ENCODE peak calls at places on chromosomes 16 and 17, in five cellular contexts. One of them, this sample, is unnamed.

GRCh38 chr16:84553873-84554399 is 49.5 kb upstream of the MEAK7 start:
- DNase-seq in H1: no peak
- DNase-seq in transverse colon: no peak
- DNase-seq in HepG2: no peak
- DNase-seq in HCT116: no peak
- DNase-seq in this sample: no peak

GRCh38 chr17:40903129-40903847 is 18.2 kb upstream of the KRT20 start:
- DNase-seq in H1: no peak
- DNase-seq in transverse colon: peak; percentile 69
- DNase-seq in HepG2: peak; percentile 82
- DNase-seq in HCT116: peak; percentile 90
- DNase-seq in this sample: peak; percentile 51

GRCh38 chr17:42301022-42301421 is 12.7 kb downstream of the STAT5A start:
- DNase-seq in H1: no peak
- DNase-seq in transverse colon: no peak
- DNase-seq in HepG2: no peak
- DNase-seq in HCT116: no peak
- DNase-seq in this sample: no peak

GRCh38 chr16:4891886-4892216 is 44.6 kb downstream of the UBN1 start:
- DNase-seq in H1: no peak
- DNase-seq in transverse colon: no peak
- DNase-seq in HepG2: no peak
- DNase-seq in HCT116: no peak
- DNase-seq in this sample: no peak

GRCh38 chr16:28189237-28189636 is 22.5 kb downstream of the XPO6 start:
- DNase-seq in H1: no peak
- DNase-seq in transverse colon: no peak
- DNase-seq in HepG2: no peak
- DNase-seq in HCT116: no peak
- DNase-seq in this sample: peak; percentile 33

GRCh38 chr17:64291268-64291851 is 28.3 kb upstream of the TEX2 start:
- DNase-seq in H1: no peak
- DNase-seq in transverse colon: no peak
- DNase-seq in HepG2: peak; percentile 63
- DNase-seq in HCT116: no peak
- DNase-seq in this sample: no peak

GRCh38 chr16:54750249-54750648 is 180.4 kb upstream of the IRX5 start:
- DNase-seq in H1: no peak
- DNase-seq in transverse colon: no peak
- DNase-seq in HepG2: no peak
- DNase-seq in HCT116: no peak
- DNase-seq in this sample: no peak

GRCh38 chr17:69762766-69763165 is 312.3 kb upstream of the KCNJ16 start:
- DNase-seq in H1: no peak
- DNase-seq in transverse colon: no peak
- DNase-seq in HepG2: no peak
- DNase-seq in HCT116: no peak
- DNase-seq in this sample: no peak

GRCh38 chr17:67679721-67680120 is 38.0 kb upstream of the NOL11 start:
- DNase-seq in H1: no peak
- DNase-seq in transverse colon: no peak
- DNase-seq in HepG2: no peak
- DNase-seq in HCT116: no peak
- DNase-seq in this sample: no peak

GRCh38 chr16:50948268-50948667 is 202.8 kb downstream of the SALL1 start:
- DNase-seq in H1: no peak
- DNase-seq in transverse colon: no peak
- DNase-seq in HepG2: no peak
- DNase-seq in HCT116: no peak
- DNase-seq in this sample: no peak

GRCh38 chr16:30003670-30004423 is 7.0 kb downstream of the DOC2A start:
- DNase-seq in H1: no peak
- DNase-seq in transverse colon: no peak
- DNase-seq in HepG2: no peak
- DNase-seq in HCT116: no peak
- DNase-seq in this sample: no peak

GRCh38 chr17:76124582-76125390 is 16.3 kb downstream of the FOXJ1 start:
- DNase-seq in H1: peak; percentile 75
- DNase-seq in transverse colon: no peak
- DNase-seq in HepG2: no peak
- DNase-seq in HCT116: no peak
- DNase-seq in this sample: no peak

GRCh38 chr16:10608687-10609409 is 28.4 kb upstream of the EMP2 start:
- DNase-seq in H1: no peak
- DNase-seq in transverse colon: no peak
- DNase-seq in HepG2: no peak
- DNase-seq in HCT116: no peak
- DNase-seq in this sample: no peak

GRCh38 chr16:15980329-15980728 is 30.9 kb downstream of the ABCC1 start:
- DNase-seq in H1: no peak
- DNase-seq in transverse colon: no peak
- DNase-seq in HepG2: no peak
- DNase-seq in HCT116: no peak
- DNase-seq in this sample: no peak

GRCh38 chr17:49015924-49016774 is 19.0 kb downstream of the IGF2BP1 start:
- DNase-seq in H1: peak; percentile 35
- DNase-seq in transverse colon: no peak
- DNase-seq in HepG2: no peak
- DNase-seq in HCT116: no peak
- DNase-seq in this sample: no peak

GRCh38 chr16:88768041-88768876 is 16.8 kb downstream of the PIEZO1 start:
- DNase-seq in H1: no peak
- DNase-seq in transverse colon: peak; percentile 60
- DNase-seq in HepG2: no peak
- DNase-seq in HCT116: no peak
- DNase-seq in this sample: no peak

GRCh38 chr17:5640726-5641125 is 56.4 kb upstream of the NLRP1 start:
- DNase-seq in H1: no peak
- DNase-seq in transverse colon: no peak
- DNase-seq in HepG2: no peak
- DNase-seq in HCT116: no peak
- DNase-seq in this sample: no peak

GRCh38 chr16:54459509-54460235 is 173.1 kb upstream of the IRX3 start:
- DNase-seq in H1: no peak
- DNase-seq in transverse colon: no peak
- DNase-seq in HepG2: no peak
- DNase-seq in HCT116: no peak
- DNase-seq in this sample: no peak

GRCh38 chr17:81387235-81388060 is 7.8 kb upstream of the BAHCC1 start:
- DNase-seq in H1: no peak
- DNase-seq in transverse colon: peak; percentile 76
- DNase-seq in HepG2: no peak
- DNase-seq in HCT116: no peak
- DNase-seq in this sample: no peak

GRCh38 chr16:2675714-2676113 is 6.6 kb upstream of the KCTD5 start:
- DNase-seq in H1: no peak
- DNase-seq in transverse colon: no peak
- DNase-seq in HepG2: no peak
- DNase-seq in HCT116: peak; percentile 68
- DNase-seq in this sample: no peak

DNA sequence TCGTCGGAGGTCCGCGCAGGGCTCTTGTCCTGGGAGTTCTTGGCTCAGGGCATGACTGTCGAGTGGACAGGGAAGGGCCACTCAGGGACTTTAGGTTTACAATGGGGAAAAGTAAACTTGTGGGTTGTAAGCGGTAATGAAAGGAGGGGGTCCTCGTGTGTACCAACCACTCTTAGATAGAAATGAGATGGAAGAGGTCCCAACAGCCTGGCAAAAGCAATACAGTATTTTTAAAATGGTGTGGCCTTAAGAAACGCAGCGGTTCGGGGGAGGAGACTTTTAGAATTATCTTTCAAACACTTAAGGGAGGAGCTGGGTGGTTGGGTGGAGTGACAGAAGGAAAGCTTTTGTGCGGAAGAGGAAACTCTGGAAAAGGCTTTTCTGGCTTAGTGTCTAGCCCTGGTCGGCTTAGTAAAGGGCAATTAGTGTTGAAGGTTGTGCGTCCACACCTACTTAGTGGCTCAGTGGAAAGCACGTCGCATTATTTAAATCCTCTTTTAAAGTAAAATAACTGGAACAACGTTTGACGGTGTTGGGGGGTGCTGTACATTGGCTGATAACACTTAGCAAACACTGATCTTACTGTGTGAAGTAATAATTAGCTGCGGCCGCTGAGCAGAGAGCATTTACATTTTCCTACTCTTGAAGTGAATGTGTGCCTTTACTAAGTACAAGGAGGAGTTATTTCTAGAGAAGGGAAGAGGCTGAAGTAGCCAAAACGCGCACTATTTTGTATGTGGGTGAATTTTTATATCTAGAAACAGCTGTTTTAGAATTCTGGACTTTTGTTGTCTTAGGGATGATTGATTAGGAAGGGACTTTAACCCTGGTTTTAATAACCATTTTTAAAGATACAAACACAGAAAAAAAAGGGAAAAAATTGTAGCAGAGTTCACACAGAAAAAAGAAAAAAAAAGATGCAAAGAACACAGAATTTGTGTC is 1.0 kb downstream of the WSB1 start:
- DNase-seq in H1: no peak
- DNase-seq in transverse colon: peak; percentile 76
- DNase-seq in HepG2: peak; percentile 31
- DNase-seq in HCT116: peak; percentile 24
- DNase-seq in this sample: peak; percentile 49
- TF ChIP-seq POLR2A in H1: no peak
- TF ChIP-seq POLR2A in transverse colon: peak; percentile 82
- TF ChIP-seq POLR2A in HepG2: no peak
- TF ChIP-seq POLR2A in HCT116: no peak
- TF ChIP-seq POLR2A in this sample: no peak

DNA sequence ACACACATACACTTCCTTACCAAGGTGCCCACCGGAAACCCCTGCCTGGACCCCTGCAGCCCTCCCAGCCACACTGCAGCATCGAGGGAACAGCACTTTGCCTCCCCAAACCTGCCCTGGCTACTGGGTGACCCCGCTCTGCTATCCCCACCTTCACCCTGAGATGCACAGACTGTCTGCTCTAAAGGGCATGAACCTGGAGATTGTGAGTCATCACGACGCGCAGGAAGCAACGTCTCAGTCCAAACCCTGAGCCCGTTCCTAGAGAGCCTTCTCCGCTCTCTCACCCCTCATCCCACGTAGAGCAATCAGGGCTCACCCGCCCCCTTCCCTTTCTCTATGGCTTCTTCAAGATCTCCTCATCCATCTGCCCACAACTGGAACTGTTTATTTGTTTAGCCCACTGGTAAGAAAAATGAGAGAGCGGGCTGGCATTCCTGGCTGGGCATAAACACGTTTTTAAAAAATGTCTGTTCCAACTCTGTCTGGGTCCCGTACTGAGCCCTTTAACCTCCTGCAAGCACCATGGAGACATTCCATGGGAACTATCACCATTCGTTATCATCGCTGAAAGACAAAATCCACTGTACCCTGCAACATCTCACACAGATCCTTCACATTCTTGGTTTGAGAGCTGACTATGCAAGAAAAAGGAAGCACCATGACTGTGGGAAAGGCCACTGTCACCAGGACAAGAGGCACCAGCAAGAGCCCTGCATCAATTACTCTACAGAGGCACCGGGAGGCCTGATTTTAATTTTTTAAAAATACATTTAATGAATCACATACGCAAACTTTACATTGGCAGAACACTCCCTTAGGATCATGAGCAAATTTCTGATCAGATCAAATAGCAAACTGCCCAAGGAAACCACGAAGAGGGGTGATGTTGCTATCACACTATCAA is 28.2 kb downstream of the ZFHX3 start:
- DNase-seq in H1: no peak
- DNase-seq in transverse colon: no peak
- DNase-seq in HepG2: no peak
- DNase-seq in HCT116: peak; percentile 45
- DNase-seq in this sample: peak; percentile 64
- TF ChIP-seq POLR2A in H1: no peak
- TF ChIP-seq POLR2A in transverse colon: no peak
- TF ChIP-seq POLR2A in HepG2: no peak
- TF ChIP-seq POLR2A in HCT116: no peak
- TF ChIP-seq POLR2A in this sample: no peak

GRCh38 chr17:14395255-14395654 is 94.4 kb downstream of the HS3ST3B1 start:
- DNase-seq in H1: no peak
- DNase-seq in transverse colon: no peak
- DNase-seq in HepG2: no peak
- DNase-seq in HCT116: no peak
- DNase-seq in this sample: no peak
- TF ChIP-seq POLR2A in H1: no peak
- TF ChIP-seq POLR2A in transverse colon: no peak
- TF ChIP-seq POLR2A in HepG2: no peak
- TF ChIP-seq POLR2A in HCT116: no peak
- TF ChIP-seq POLR2A in this sample: no peak

DNA sequence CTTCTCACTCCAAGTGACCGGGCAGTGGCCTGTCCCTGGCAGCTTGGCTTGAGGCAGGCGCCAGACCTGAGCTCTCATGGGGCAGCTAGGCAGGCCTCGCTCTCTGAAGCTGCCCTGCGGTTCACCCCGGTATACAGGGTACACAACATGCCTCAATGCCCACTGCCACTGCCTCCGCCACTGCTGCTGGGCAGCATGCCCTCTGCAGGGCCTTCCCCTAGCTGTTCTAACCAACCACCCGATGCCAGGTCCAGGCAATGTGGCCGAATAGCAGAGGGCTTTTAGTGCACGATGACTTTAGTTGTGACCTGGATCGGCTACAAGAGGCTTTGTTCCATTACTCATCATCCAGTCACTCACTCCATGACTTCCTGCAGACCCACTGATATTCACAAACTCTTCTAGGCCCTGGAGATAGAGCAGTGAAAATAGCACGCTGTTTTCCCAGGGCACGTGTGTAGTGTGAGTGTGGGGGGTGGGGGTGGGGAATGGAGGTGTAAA is 19.7 kb downstream of the CDC42EP4 start:
- DNase-seq in H1: no peak
- DNase-seq in transverse colon: no peak
- DNase-seq in HepG2: no peak
- DNase-seq in HCT116: peak; percentile 89
- DNase-seq in this sample: peak; percentile 69
- TF ChIP-seq POLR2A in H1: no peak
- TF ChIP-seq POLR2A in transverse colon: no peak
- TF ChIP-seq POLR2A in HepG2: no peak
- TF ChIP-seq POLR2A in HCT116: no peak
- TF ChIP-seq POLR2A in this sample: peak; percentile 39